ENCODE peak calls at places on chromosomes 2 and 18, in eight cellular contexts. K is GM12864; A is activated effector memory CD4-positive, alpha-beta T cell treated with anti-CD3 and anti-CD28 coated beads, Interleukin-2, amount 50 U/mL, for 16 hours; W is activated T-cell treated with anti-CD3 and anti-CD28 coated beads, Interleukin-2, amount 50 U/mL, for 24 hours; V is GM18507; U is astrocyte of the spinal cord; H is heart right ventricle; F is NCI-H1092. R is an unnamed sample.

GRCh38 chr2:96769816-96770215 is 9.1 kb downstream of the CNNM4 start:
- DNase-seq in A (no peak), F (no peak), K (no peak), U (no peak), H (peak; percentile 73), V (no peak), W (no peak), R (no peak)

GRCh38 chr2:234495801-234496441 is 960 bp downstream of the ARL4C start:
- DNase-seq in A (peak; percentile 75), V (no peak), K (no peak), H (no peak), F (no peak), U (no peak), W (no peak), R (no peak)

GRCh38 chr2:167506395-167506794 is 618.1 kb downstream of the XIRP2 start:
- DNase-seq in H (no peak), F (no peak), V (no peak), K (no peak), U (peak; percentile 50), W (no peak), A (no peak), R (no peak)

GRCh38 chr2:112048887-112049286 is 6.2 kb upstream of the TMEM87B start:
- DNase-seq in V (peak; percentile 5), H (peak; percentile 58), A (no peak), W (no peak), F (no peak), U (peak; percentile 78), K (no peak), R (no peak)

GRCh38 chr2:121485039-121485438 is 45.6 kb upstream of the RNU4ATAC start:
- DNase-seq in A (no peak), F (no peak), U (peak; percentile 77), V (no peak), H (no peak), K (no peak), W (no peak), R (no peak)

GRCh38 chr2:233448220-233448559 is 93.9 kb downstream of the DGKD start:
- DNase-seq in U (no peak), F (no peak), K (no peak), W (no peak), H (no peak), A (peak; percentile 37), V (no peak), R (no peak)

GRCh38 chr2:30862054-30862651 is 54.9 kb upstream of the CAPN13 start:
- DNase-seq in H (peak; percentile 62), U (peak; percentile 64), W (no peak), A (peak; percentile 72), V (peak; percentile 36), F (peak; percentile 61), K (peak; percentile 27), R (peak; percentile 10)

GRCh38 chr2:50401772-50402653 is 629.9 kb downstream of the NRXN1 start:
- DNase-seq in W (no peak), K (peak; percentile 25), V (no peak), H (peak; percentile 17), A (no peak), F (no peak), U (peak; percentile 52), R (peak; percentile 6)

GRCh38 chr2:134722728-134723127 is 3.9 kb upstream of the TMEM163 start:
- DNase-seq in W (no peak), V (no peak), H (no peak), A (no peak), K (no peak), U (no peak), F (no peak), R (no peak)

GRCh38 chr2:200406379-200406778 is 99.9 kb downstream of the SPATS2L start:
- DNase-seq in W (no peak), U (no peak), A (no peak), K (no peak), F (no peak), V (no peak), H (no peak), R (no peak)

GRCh38 chr2:43480874-43481273 is 115.0 kb downstream of the THADA start:
- DNase-seq in H (no peak), U (no peak), F (no peak), V (no peak), A (no peak), K (no peak), W (no peak), R (no peak)

GRCh38 chr2:220334210-220334609 is 706.8 kb downstream of the SLC4A3 start:
- DNase-seq in V (no peak), H (no peak), U (peak; percentile 75), F (no peak), W (no peak), K (no peak), A (no peak), R (no peak)

GRCh38 chr2:240257940-240258580 is 117.6 kb upstream of the OTOS start:
- DNase-seq in W (no peak), K (no peak), V (no peak), A (peak; percentile 41), H (no peak), U (no peak), F (no peak), R (no peak)

GRCh38 chr2:122255924-122256323 is 500.5 kb downstream of the TSN start:
- DNase-seq in H (no peak), W (no peak), V (no peak), U (peak; percentile 4), A (no peak), K (no peak), F (no peak), R (no peak)

GRCh38 chr18:58297198-58297597 is 253.2 kb downstream of the NEDD4L start:
- DNase-seq in F (no peak), V (no peak), H (no peak), W (no peak), K (no peak), U (peak; percentile 72), A (no peak), R (no peak)